ENCODE peak calls at places on chromosome 1, in five cellular contexts. V is neural progenitor cell, A is transverse colon, Q is fibroblast of lung, U is right lobe of liver. H is an unnamed sample.

GRCh38 chr1:245091818-245092637 is 62.8 kb upstream of the KIF26B start:
- DNase-seq in V (no peak), A (no peak), Q (peak; percentile 91), U (no peak), H (no peak)

GRCh38 chr1:223667484-223668182 is 2.1 kb upstream of the CAPN8 start:
- DNase-seq in V (no peak), A (no peak), Q (no peak), U (no peak), H (no peak)

GRCh38 chr1:215425135-215425534 is 142.0 kb upstream of the KCTD3 start:
- DNase-seq in V (no peak), A (no peak), Q (no peak), U (no peak), H (no peak)

GRCh38 chr1:96525657-96526613 is 195.6 kb upstream of the PTBP2 start:
- DNase-seq in V (no peak), A (no peak), Q (no peak), U (no peak), H (no peak)

GRCh38 chr1:243501002-243501401 is 245.2 kb downstream of the SDCCAG8 start:
- DNase-seq in V (no peak), A (no peak), Q (peak; percentile 61), U (no peak), H (no peak)

GRCh38 chr1:11541236-11541635 is 62.3 kb downstream of the DISP3 start:
- DNase-seq in V (no peak), A (no peak), Q (no peak), U (no peak), H (no peak)

GRCh38 chr1:172356620-172357019 is 63.9 kb upstream of the C1orf105 start:
- DNase-seq in V (no peak), A (peak; percentile 24), Q (peak; percentile 64), U (no peak), H (no peak)

GRCh38 chr1:85259866-85260345 is 444 bp upstream of the C1orf52 start:
- DNase-seq in V (no peak), A (no peak), Q (peak; percentile 66), U (no peak), H (no peak)

GRCh38 chr1:208534604-208534907 is 290.4 kb upstream of the PLXNA2 start:
- DNase-seq in V (no peak), A (peak; percentile 25), Q (no peak), U (no peak), H (no peak)

GRCh38 chr1:86913399-86913895 is 479 bp downstream of the SELENOF start:
- DNase-seq in V (peak; percentile 45), A (peak; percentile 31), Q (no peak), U (no peak), H (no peak)

GRCh38 chr1:154427173-154428139 is 22.3 kb downstream of the IL6R start:
- DNase-seq in V (no peak), A (peak; percentile 84), Q (peak; percentile 47), U (peak; percentile 88), H (no peak)

GRCh38 chr1:174273190-174273589 is 113.9 kb downstream of the RABGAP1L start:
- DNase-seq in V (no peak), A (no peak), Q (no peak), U (no peak), H (no peak)

GRCh38 chr1:55257958-55258357 is 42.8 kb upstream of the USP24 start:
- DNase-seq in V (no peak), A (peak; percentile 34), Q (peak; percentile 32), U (no peak), H (no peak)

GRCh38 chr1:164868990-164869389 is 310.0 kb downstream of the PBX1 start:
- DNase-seq in V (no peak), A (no peak), Q (no peak), U (no peak), H (no peak)

GRCh38 chr1:62247391-62248168 is 52.9 kb downstream of the L1TD1 start:
- DNase-seq in V (peak; percentile 75), A (no peak), Q (no peak), U (no peak), H (no peak)

DNA sequence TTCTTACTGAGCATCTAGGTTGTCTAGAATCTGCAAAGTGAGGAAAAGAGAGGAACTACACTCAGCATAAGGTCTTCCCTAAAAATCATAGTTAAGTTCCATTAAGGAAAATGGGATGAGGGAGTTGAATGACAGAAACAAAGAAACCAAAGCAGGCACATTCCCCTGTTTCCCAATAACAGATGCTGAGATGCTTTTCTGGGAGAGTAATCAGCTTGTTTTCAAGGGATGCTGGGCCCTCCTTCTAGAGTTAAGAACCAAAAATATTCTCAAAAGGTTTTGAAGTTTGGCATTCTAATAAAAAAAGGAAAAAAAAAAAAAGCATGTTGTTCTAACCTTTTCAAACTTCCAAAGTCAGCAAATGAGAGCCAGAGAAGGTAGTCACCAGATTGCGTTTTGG is 105.2 kb upstream of the ZNF648 start:
- DNase-seq in V (no peak), A (no peak), Q (no peak), U (no peak), H (no peak)
- H3K4me3 ChIP-seq in V (no peak overlapping the region), A (no peak overlapping the region), Q (no peak overlapping the region), U (no peak overlapping the region), H (no peak overlapping the region)

DNA sequence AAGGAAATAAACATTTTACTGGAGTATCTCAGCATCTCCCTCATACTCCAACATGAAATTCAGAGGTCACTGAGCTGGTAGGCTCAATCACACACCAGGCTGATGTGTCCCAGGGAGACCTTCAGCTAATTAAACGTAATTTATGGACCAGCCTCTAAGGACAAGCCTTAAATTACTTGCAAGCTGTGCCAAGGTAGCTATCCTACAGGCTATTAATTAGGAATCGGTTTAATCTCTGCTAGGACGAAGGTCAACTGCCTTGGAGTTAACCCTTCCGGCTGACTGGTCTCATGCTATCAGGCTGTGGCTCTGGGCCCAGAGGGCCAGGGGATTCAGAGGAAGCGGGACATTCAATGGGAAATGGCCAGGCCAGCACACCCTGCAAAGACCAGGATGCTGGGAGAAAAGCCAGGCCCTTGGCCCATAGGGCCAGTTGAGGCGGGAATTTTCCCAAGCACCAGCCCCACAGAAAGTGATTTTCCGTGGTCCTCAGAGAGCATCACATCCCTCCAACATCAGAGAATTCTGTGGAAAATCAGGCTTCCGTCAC is 19.0 kb downstream of the DHRS3 start:
- DNase-seq in V (no peak), A (no peak), Q (no peak), U (no peak), H (no peak)
- H3K27me3 ChIP-seq in V (peaks cover 37% of the 10 kb centered on the region), A (no peaks in the 10 kb centered on the region), Q (no peaks in the 10 kb centered on the region), U (no peaks in the 10 kb centered on the region), H (no peaks in the 10 kb centered on the region)

DNA sequence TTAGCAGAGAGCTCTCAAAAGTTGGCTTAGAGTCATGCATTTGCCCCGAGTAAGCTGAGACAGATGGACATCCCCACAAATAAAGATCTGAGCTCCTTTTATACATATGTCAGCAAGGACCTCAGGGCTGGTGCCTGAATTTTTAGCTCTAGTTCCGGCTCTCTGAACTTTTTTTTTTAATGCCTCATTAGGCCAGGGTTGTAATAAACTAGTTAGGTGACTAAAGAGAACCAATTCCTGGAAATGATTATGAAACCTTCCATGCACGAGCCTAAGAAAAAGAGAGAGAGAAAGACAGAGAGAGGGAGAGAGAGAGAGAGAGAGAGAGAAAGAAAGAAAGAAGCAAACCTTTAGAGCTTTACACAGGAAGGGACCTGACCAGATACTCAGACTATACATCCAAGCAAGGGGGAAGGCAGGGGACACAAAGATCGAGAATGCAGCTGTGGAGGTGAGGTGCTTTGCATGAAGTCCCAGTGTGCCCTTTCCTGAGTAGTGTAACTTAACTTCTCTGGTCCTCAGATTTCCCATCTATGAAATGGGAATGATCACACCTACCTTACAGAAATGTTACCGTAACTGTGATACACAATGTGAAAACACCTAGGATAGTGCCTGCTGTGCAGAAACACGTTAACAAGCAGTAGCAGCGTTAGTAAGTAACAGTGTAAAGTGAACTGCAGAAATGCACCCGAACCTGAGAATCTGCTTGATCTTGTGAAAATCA is 8.5 kb upstream of the PIGR start:
- DNase-seq in V (no peak), A (no peak), Q (no peak), U (no peak), H (no peak)
- H3K4me1 ChIP-seq in V (peaks cover 9% of the 10 kb centered on the region), A (peaks cover 7% of the 10 kb centered on the region), Q (no peaks in the 10 kb centered on the region), U (no peaks in the 10 kb centered on the region), H (peaks cover 32% of the 10 kb centered on the region)

GRCh38 chr1:45804671-45804973 is 1.2 kb downstream of the MAST2 start:
- DNase-seq in V (no peak), A (no peak), Q (no peak), U (no peak), H (no peak)
- H3K4me3 ChIP-seq in V (peak overlapping the region; percentile 82), A (peak overlapping the region; percentile 46), Q (peak overlapping the region; percentile 94), U (peak overlapping the region; percentile 53), H (no peak overlapping the region)

GRCh38 chr1:184036517-184036949 is 995 bp downstream of the COLGALT2 start:
- DNase-seq in V (peak; percentile 69), A (peak; percentile 15), Q (peak; percentile 28), U (peak; percentile 51), H (peak; percentile 67)
- H3K27me3 ChIP-seq in V (peaks cover 73% of the 10 kb centered on the region), A (peaks cover 56% of the 10 kb centered on the region), Q (no peaks in the 10 kb centered on the region), U (peaks cover 7% of the 10 kb centered on the region), H (no peaks in the 10 kb centered on the region)

GRCh38 chr1:161835963-161836362 is 69.8 kb downstream of the ATF6 start:
- DNase-seq in V (no peak), A (no peak), Q (peak; percentile 52), U (no peak), H (no peak)
- H3K4me1 ChIP-seq in V (no peaks in the 10 kb centered on the region), A (no peaks in the 10 kb centered on the region), Q (no peaks in the 10 kb centered on the region), U (no peaks in the 10 kb centered on the region), H (no peaks in the 10 kb centered on the region)

H was measured in pancreas.